ENCODE peak calls at places on chromosome X, in eight cellular contexts. X, I, K, Q, S, O, D and R are unnamed samples.

GRCh38 chrX:115400960-115401359 is 111.4 kb downstream of the LUZP4 start:
- DNase-seq in X (no peak), I (no peak), K (no peak), Q (no peak), S (no peak), O (no peak), D (no peak), R (no peak)

GRCh38 chrX:85309717-85310116 is 65.9 kb downstream of the ZNF711 start:
- DNase-seq in X (no peak), I (no peak), K (no peak), Q (no peak), S (no peak), O (no peak), D (no peak), R (no peak)

GRCh38 chrX:9133426-9133825 is 99.5 kb upstream of the FAM9B start:
- DNase-seq in X (no peak), I (no peak), K (no peak), Q (peak), S (no peak), O (no peak), D (no peak), R (no peak)

GRCh38 chrX:40755291-40756249 is 20.2 kb upstream of the MED14 start:
- DNase-seq in X (no peak), I (no peak), K (no peak), Q (peak), S (no peak), O (no peak), D (no peak), R (peak)

GRCh38 chrX:47091149-47091775 is 13.0 kb downstream of the RGN start:
- DNase-seq in X (no peak), I (no peak), K (no peak), Q (peak), S (no peak), O (no peak), D (no peak), R (no peak)

GRCh38 chrX:155662297-155662696 is 49.5 kb upstream of the TMLHE start:
- DNase-seq in X (no peak), I (no peak), K (no peak), Q (no peak), S (no peak), O (no peak), D (no peak), R (no peak)

GRCh38 chrX:145817299-145817665 is 347 bp upstream of the SLITRK2 start:
- DNase-seq in X (no peak), I (no peak), K (no peak), Q (no peak), S (no peak), O (no peak), D (no peak), R (peak)

GRCh38 chrX:40950546-40950945 is 134.7 kb upstream of the USP9X start:
- DNase-seq in X (no peak), I (no peak), K (no peak), Q (no peak), S (no peak), O (no peak), D (no peak), R (no peak)

DNA sequence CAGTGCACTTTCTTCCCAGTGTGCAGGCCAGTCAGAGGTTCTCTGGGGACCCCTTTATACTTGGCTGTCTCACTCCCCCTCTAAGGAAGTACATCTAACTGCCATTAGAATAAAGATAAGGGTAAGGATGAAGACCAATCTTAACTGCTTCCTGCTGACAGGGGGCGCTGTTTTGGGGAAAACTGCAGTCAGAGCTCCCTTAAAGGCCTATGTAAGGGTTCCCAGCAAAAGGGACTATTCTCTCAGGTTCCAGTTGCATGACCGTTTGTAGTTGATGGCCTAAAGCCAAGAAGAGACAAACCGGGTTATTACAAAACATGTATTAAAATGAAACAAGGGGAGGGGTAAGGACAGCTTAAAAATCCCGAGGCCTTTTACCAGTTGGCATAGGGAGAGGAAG is 115.6 kb upstream of the SPIN4 start:
- DNase-seq in X (no peak), I (no peak), K (no peak), Q (no peak), S (no peak), O (no peak), D (no peak), R (no peak)
- TF ChIP-seq CTCF in X (no peak), I (no peak), K (no peak), Q (no peak), S (no peak), O (no peak), D (no peak), R (no peak)

GRCh38 chrX:148588649-148589310 is 88.4 kb downstream of the AFF2 start:
- DNase-seq in X (no peak), I (no peak), K (no peak), Q (peak), S (no peak), O (no peak), D (no peak), R (no peak)
- TF ChIP-seq CTCF in X (no peak), I (no peak), K (no peak), Q (no peak), S (no peak), O (no peak), D (no peak), R (no peak)

GRCh38 chrX:153651540-153652079 is 4.6 kb downstream of the DUSP9 start:
- DNase-seq in X (no peak), I (no peak), K (peak), Q (no peak), S (peak), O (no peak), D (no peak), R (peak)
- TF ChIP-seq CTCF in X (no peak), I (peak), K (no peak), Q (no peak), S (no peak), O (no peak), D (peak), R (no peak)

GRCh38 chrX:153061732-153062131 is 5.5 kb downstream of the PNMA3 start:
- DNase-seq in X (no peak), I (no peak), K (no peak), Q (peak), S (peak), O (no peak), D (no peak), R (no peak)
- TF ChIP-seq CTCF in X (no peak), I (no peak), K (no peak), Q (no peak), S (no peak), O (no peak), D (no peak), R (no peak)

GRCh38 chrX:63810746-63811145 is 25.7 kb upstream of the ARHGEF9 start:
- DNase-seq in X (no peak), I (no peak), K (no peak), Q (no peak), S (no peak), O (no peak), D (no peak), R (no peak)

GRCh38 chrX:63809158-63809557 is 24.1 kb upstream of the ARHGEF9 start:
- DNase-seq in X (no peak), I (no peak), K (no peak), Q (no peak), S (no peak), O (no peak), D (no peak), R (no peak)

DNA sequence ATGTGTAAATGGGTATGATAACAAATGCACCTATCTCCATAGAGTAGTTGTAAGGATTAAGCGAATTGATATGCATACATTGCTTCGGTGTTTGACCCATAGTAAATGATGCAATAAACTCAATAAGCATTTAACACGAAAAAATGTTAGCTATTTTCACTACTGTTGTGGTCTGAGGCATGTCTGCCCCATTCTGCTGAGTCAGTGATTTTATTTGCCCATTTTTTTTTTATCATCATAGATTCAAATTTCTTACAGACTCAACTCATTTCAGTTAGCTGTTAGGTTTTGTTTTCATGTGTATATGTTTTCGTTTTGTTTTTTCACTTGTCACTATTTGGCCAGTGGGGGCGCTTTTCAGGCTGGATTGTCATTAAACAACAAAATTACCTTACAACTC is 27.8 kb upstream of the ARHGEF9 start:
- DNase-seq in X (no peak), I (no peak), K (no peak), Q (no peak), S (no peak), O (no peak), D (no peak), R (no peak)
- TF ChIP-seq CTCF in X (no peak), I (no peak), K (no peak), Q (no peak), S (no peak), O (no peak), D (no peak), R (no peak)

GRCh38 chrX:101619336-101619735 is 1.5 kb upstream of the ARMCX6 start:
- DNase-seq in X (no peak), I (no peak), K (no peak), Q (peak), S (no peak), O (no peak), D (no peak), R (no peak)

GRCh38 chrX:101617211-101618191 is at the start of gene ARMCX6:
- DNase-seq in X (peak), I (peak), K (peak), Q (peak), S (peak), O (peak), D (no peak), R (peak)
- TF ChIP-seq CTCF in X (peak), I (peak), K (peak), Q (no peak), S (peak), O (no peak), D (peak), R (peak)